ENCODE peak calls at places on chromosomes 16 and 17, in five cellular contexts. O is upper lobe of left lung, F is NB4, C is body of pancreas, G is stomach. K is an unnamed sample.

GRCh38 chr17:70661342-70662222 is 492.2 kb downstream of the KCNJ2 start:
- DNase-seq in O (no peak), F (no peak), C (peak), G (no peak), K (no peak)

GRCh38 chr17:13001991-13002615 is 15.7 kb downstream of the ELAC2 start:
- DNase-seq in O (no peak), F (no peak), C (no peak), G (no peak), K (no peak)

GRCh38 chr16:68644715-68645493 is at the start of gene CDH3:
- DNase-seq in O (peak), F (peak), C (peak), G (peak), K (no peak)

GRCh38 chr17:13337864-13338371 is 263.8 kb downstream of the HS3ST3A1 start:
- DNase-seq in O (no peak), F (peak), C (peak), G (no peak), K (no peak)

GRCh38 chr17:66272699-66273390 is 29.6 kb upstream of the PRKCA start:
- DNase-seq in O (no peak), F (no peak), C (no peak), G (no peak), K (no peak)

GRCh38 chr17:74190154-74190553 is 13.3 kb upstream of the RPL38 start:
- DNase-seq in O (no peak), F (peak), C (no peak), G (no peak), K (no peak)

GRCh38 chr16:83633285-83633684 is 174.5 kb upstream of the HSBP1 start:
- DNase-seq in O (no peak), F (no peak), C (no peak), G (no peak), K (no peak)

GRCh38 chr16:89581045-89581695 is 5.6 kb downstream of the CPNE7 start:
- DNase-seq in O (peak), F (no peak), C (no peak), G (no peak), K (no peak)

GRCh38 chr17:79124513-79125209 is 50.0 kb downstream of the ENGASE start:
- DNase-seq in O (peak), F (no peak), C (no peak), G (no peak), K (no peak)

GRCh38 chr17:67801626-67802175 is 23.6 kb upstream of the BPTF start:
- DNase-seq in O (no peak), F (no peak), C (no peak), G (no peak), K (no peak)

GRCh38 chr16:78562156-78562555 is 462.7 kb downstream of the WWOX start:
- DNase-seq in O (no peak), F (no peak), C (no peak), G (no peak), K (no peak)

GRCh38 chr17:12489307-12489706 is 176.4 kb upstream of the MYOCD start:
- DNase-seq in O (no peak), F (no peak), C (no peak), G (no peak), K (no peak)

GRCh38 chr17:65595071-65595655 is 33.7 kb upstream of the AXIN2 start:
- DNase-seq in O (no peak), F (no peak), C (no peak), G (no peak), K (no peak)

GRCh38 chr16:48628359-48628985 is 18.5 kb upstream of the N4BP1 start:
- DNase-seq in O (no peak), F (no peak), C (no peak), G (peak), K (no peak)

GRCh38 chr16:56115817-56116576 is 75.3 kb upstream of the GNAO1 start:
- DNase-seq in O (no peak), F (no peak), C (no peak), G (no peak), K (no peak)

GRCh38 chr16:13390093-13390985 is 488.9 kb downstream of the SHISA9 start:
- DNase-seq in O (no peak), F (no peak), C (no peak), G (no peak), K (no peak)

GRCh38 chr17:40312893-40313659 is 4.1 kb downstream of the RARA start:
- DNase-seq in O (no peak), F (no peak), C (no peak), G (no peak), K (no peak)

GRCh38 chr17:17819561-17819995 is 17.2 kb downstream of the SREBF1 start:
- DNase-seq in O (peak), F (peak), C (peak), G (peak), K (peak)

GRCh38 chr16:88686439-88687253 is at the start of gene SNAI3:
- DNase-seq in O (peak), F (peak), C (peak), G (peak), K (peak)

GRCh38 chr17:61469949-61470348 is 17.7 kb downstream of the TBX4 start:
- DNase-seq in O (no peak), F (no peak), C (no peak), G (no peak), K (no peak)

GRCh38 chr16:90078594-90078895 is 1.4 kb upstream of the PRDM7 start:
- DNase-seq in O (no peak), F (peak), C (no peak), G (no peak), K (no peak)

GRCh38 chr16:75733305-75734141 is 7.2 kb upstream of the CPHXL start:
- DNase-seq in O (no peak), F (no peak), C (no peak), G (no peak), K (no peak)

GRCh38 chr16:65249768-65250167 is 127.9 kb upstream of the CDH11 start:
- DNase-seq in O (no peak), F (no peak), C (peak), G (peak), K (no peak)

GRCh38 chr16:80028581-80029380 is 428.2 kb upstream of the MAF start:
- DNase-seq in O (no peak), F (no peak), C (no peak), G (no peak), K (no peak)

GRCh38 chr17:14301279-14301760 is 439 bp downstream of the HS3ST3B1 start:
- DNase-seq in O (no peak), F (no peak), C (no peak), G (peak), K (no peak)

GRCh38 chr16:76665571-76666275 is 388.5 kb downstream of the CNTNAP4 start:
- DNase-seq in O (no peak), F (no peak), C (no peak), G (no peak), K (no peak)

GRCh38 chr17:6505425-6506142 is 50.8 kb downstream of the PITPNM3 start:
- DNase-seq in O (no peak), F (no peak), C (no peak), G (no peak), K (no peak)

GRCh38 chr17:17561408-17562144 is 29.9 kb downstream of the PEMT start:
- DNase-seq in O (peak), F (no peak), C (peak), G (peak), K (peak)

GRCh38 chr17:66724581-66725341 is 110.2 kb upstream of the CACNG5 start:
- DNase-seq in O (no peak), F (no peak), C (peak), G (peak), K (no peak)

GRCh38 chr16:9874233-9874632 is 308.0 kb downstream of the GRIN2A start:
- DNase-seq in O (no peak), F (no peak), C (no peak), G (no peak), K (no peak)

GRCh38 chr16:85728879-85729278 is 22.0 kb downstream of the C16orf74 start:
- DNase-seq in O (no peak), F (peak), C (no peak), G (no peak), K (no peak)
- TF ChIP-seq CTCF in O (no peak), F (peak), C (no peak), G (no peak), K (no peak)

DNA sequence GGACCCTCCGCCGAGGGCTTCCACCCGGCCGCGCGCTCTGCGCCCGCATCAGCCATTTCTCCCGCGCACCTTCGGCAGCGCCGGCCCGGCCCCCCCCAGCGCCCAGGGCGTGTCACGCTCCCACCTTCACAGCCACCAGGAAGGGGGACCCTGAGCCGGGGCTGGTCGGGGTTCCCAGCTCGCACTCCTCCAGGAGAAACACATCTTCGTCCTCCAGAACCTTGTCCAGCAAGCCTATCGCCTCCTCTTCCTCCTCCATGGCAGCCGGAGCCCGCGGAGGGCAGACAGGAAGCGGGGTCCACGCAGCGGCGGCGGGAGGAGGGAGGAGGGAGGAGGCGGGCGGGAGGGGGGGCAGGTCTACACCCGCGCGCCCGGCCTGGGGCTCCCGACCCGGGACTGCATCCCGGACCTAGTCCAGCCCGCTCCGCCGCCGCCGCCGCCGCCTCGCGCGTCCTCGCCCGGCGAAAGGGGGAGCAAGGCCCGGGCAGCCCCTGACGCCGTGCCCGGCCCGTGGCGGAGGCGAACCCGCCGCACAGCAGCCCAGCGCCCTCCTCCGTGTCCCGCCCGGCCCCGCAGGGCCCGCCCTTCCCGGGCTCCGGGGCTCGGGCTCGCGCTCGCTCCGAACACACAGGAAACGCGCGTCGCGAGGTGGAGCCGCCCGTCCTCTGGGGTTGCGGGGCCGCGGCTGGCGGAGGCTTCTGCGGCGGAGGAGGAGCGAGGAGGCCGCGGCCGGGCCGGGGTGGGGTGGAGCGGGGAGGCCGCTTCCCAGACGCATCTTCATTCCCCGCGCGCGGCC is 70.8 kb downstream of the ABR start:
- DNase-seq in O (peak), F (peak), C (peak), G (peak), K (peak)
- TF ChIP-seq POLR2A in O (peak), F (peak), C (peak), G (no peak), K (peak)

GRCh38 chr17:3335876-3336275 is 37.7 kb upstream of the OR3A1 start:
- DNase-seq in O (no peak), F (no peak), C (no peak), G (no peak), K (no peak)
- TF ChIP-seq CTCF in O (peak), F (no peak), C (peak), G (no peak), K (no peak)

DNA sequence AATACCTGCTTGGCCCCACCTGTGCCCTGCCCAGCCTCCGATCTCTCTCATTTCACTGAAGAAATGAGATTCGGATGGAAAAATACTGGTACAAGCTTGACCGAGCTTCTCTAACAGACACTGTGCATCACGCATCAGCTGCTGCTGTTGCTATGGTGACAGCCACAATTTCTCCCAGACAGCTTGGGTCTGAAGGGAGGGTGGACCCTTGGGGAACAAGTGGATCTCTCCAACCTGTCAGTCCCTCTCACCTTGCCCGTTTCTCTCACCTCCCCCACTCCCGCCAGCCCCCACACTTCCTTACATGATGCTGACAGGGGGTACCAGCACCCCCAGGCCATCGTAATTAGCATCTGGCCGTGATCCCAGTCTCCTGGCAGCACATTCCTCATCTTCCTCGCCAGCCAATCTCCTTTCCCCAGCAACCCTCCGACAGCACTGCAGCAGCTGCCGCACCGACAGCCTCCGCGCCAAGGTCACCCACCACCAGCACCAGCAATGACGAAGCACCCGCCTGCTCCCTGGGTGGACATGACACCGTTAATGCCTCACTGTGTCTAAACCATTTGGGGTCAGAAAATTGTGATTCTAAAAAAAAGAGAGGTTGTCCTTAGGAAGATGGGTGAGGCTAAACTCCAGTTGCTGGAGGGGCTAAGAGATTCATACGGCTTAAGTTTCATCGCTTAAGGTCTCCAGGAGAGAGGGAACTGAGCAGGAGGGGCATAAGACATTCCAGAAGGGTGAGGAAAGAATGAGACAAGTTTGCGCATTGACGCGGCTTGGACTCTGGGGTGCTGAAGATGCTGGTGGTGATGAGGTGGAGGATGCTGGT is 58.6 kb upstream of the TNRC6A start:
- DNase-seq in O (peak), F (no peak), C (peak), G (no peak), K (peak)
- TF ChIP-seq POLR2A in O (no peak), F (no peak), C (no peak), G (no peak), K (no peak)

DNA sequence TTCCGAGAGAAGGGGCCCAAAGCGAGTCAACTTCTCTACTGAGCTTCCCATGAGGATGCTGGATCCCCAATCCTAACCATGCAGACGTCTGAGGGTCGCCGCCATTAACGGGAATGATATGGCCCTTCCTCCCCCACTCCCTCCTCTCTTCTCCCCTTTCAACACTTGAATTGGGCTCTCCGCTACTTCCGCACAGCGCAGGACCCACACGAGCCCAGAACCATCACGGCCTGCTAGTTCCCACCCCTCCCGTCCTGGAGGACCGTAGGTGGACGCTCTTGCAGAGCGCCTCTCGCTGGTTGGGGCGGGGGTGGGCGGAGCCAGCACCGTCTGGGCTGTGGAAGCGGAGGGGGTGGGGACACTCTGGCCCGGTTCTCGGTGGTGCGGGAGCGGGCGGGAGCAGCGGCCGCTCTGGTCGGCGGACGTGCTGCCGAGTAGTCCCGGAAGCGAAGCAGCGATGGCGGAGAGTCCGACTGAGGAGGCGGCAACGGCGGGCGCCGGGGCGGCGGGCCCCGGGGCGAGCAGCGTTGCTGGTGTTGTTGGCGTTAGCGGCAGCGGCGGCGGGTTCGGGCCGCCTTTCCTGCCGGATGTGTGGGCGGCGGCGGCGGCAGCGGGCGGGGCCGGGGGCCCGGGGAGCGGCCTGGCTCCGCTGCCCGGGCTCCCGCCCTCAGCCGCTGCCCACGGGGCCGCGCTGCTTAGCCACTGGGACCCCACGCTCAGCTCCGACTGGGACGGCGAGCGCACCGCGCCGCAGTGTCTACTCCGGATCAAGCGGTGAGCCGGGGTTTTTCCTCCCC is at the start of gene UBE2Z:
- DNase-seq in O (peak), F (peak), C (peak), G (peak), K (peak)
- TF ChIP-seq CTCF in O (no peak), F (peak), C (no peak), G (no peak), K (no peak)

GRCh38 chr17:7561589-7562207 is at the start of gene SENP3:
- DNase-seq in O (peak), F (peak), C (peak), G (peak), K (peak)
- TF ChIP-seq POLR2A in O (peak), F (peak), C (no peak), G (no peak), K (peak)

DNA sequence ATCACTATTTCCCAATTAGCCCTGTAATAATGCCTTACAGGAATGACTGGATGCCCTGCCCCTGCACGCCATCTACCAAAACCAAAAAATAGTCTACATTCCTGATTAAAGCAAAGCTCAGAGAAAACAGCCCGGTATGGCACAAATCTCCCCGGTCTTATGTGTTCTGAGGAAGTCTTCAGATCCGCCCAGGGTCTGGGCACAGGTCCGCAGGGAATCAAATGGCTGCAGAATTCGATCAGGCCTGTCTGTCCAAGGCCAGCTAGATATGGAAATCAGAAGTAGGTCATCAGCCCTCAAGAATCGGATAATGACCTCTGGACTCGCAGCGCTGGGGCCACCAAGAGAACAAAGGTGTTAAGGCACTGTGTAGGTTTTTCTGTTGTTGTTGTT is 171.0 kb downstream of the ZFHX3 start:
- DNase-seq in O (no peak), F (no peak), C (no peak), G (no peak), K (no peak)
- TF ChIP-seq CTCF in O (no peak), F (no peak), C (no peak), G (no peak), K (no peak)

K was measured in gastrocnemius medialis.